ENCODE peak calls at places on chromosome 10, in six cellular contexts. O is A549, N is HepG2, W is upper lobe of left lung, J is K562, G is GM12878. K is an unnamed sample.

GRCh38 chr10:93542358-93542791 is 24.1 kb upstream of the FFAR4 start:
- ATAC-seq in J (no peak), G (no peak), N (peak), W (peak), O (peak), K (peak)

GRCh38 chr10:6612371-6612770 is 32.3 kb upstream of the PRKCQ start:
- ATAC-seq in J (no peak), N (no peak), W (no peak), G (no peak), O (no peak), K (no peak)

GRCh38 chr10:6518791-6519430 is 61.2 kb downstream of the PRKCQ start:
- ATAC-seq in J (no peak), W (no peak), G (peak), O (no peak), N (no peak), K (no peak)

GRCh38 chr10:110686941-110687340 is 42.8 kb downstream of the RBM20 start:
- ATAC-seq in W (no peak), J (no peak), O (no peak), G (no peak), N (no peak), K (no peak)

GRCh38 chr10:68406111-68406814 is 814 bp downstream of the RUFY2 start:
- ATAC-seq in W (peak), J (peak), O (peak), N (peak), G (peak), K (peak)

GRCh38 chr10:29921071-29921446 is 138.3 kb downstream of the JCAD start:
- ATAC-seq in W (no peak), J (no peak), G (no peak), O (no peak), N (no peak), K (no peak)

GRCh38 chr10:30637881-30638467 is 8.4 kb upstream of the LYZL2 start:
- ATAC-seq in J (peak), N (peak), G (no peak), O (peak), W (peak), K (no peak)

GRCh38 chr10:51397695-51398094 is 301.7 kb downstream of the CSTF2T start:
- ATAC-seq in N (no peak), O (no peak), G (no peak), J (no peak), W (peak), K (peak)

GRCh38 chr10:62456611-62457101 is 82.5 kb downstream of the ZNF365 start:
- ATAC-seq in O (no peak), N (no peak), J (no peak), W (peak), G (peak), K (no peak)

GRCh38 chr10:86225098-86225782 is 141.4 kb downstream of the GRID1 start:
- ATAC-seq in W (peak), J (peak), G (no peak), N (no peak), O (peak), K (no peak)

GRCh38 chr10:43931308-43931930 is 282.7 kb upstream of the ZNF32 start:
- ATAC-seq in G (no peak), J (no peak), N (no peak), W (no peak), O (peak), K (no peak)

GRCh38 chr10:66783296-66783695 is 142.5 kb upstream of the LRRTM3 start:
- ATAC-seq in O (no peak), J (no peak), G (no peak), W (no peak), N (no peak), K (no peak)

GRCh38 chr10:124560377-124560776 is 98.8 kb downstream of the LHPP start:
- ATAC-seq in G (no peak), N (no peak), O (no peak), W (peak), J (no peak), K (peak)

GRCh38 chr10:110680473-110681020 is 36.4 kb downstream of the RBM20 start:
- ATAC-seq in O (peak), N (no peak), J (no peak), W (peak), G (no peak), K (no peak)

GRCh38 chr10:123392182-123392930 is 238.2 kb downstream of the BUB3 start:
- ATAC-seq in O (no peak), N (no peak), J (no peak), W (no peak), G (peak), K (no peak)

GRCh38 chr10:119313645-119314044 is 106.3 kb downstream of the GRK5 start:
- ATAC-seq in O (no peak), J (peak), N (no peak), G (peak), W (no peak), K (no peak)

DNA sequence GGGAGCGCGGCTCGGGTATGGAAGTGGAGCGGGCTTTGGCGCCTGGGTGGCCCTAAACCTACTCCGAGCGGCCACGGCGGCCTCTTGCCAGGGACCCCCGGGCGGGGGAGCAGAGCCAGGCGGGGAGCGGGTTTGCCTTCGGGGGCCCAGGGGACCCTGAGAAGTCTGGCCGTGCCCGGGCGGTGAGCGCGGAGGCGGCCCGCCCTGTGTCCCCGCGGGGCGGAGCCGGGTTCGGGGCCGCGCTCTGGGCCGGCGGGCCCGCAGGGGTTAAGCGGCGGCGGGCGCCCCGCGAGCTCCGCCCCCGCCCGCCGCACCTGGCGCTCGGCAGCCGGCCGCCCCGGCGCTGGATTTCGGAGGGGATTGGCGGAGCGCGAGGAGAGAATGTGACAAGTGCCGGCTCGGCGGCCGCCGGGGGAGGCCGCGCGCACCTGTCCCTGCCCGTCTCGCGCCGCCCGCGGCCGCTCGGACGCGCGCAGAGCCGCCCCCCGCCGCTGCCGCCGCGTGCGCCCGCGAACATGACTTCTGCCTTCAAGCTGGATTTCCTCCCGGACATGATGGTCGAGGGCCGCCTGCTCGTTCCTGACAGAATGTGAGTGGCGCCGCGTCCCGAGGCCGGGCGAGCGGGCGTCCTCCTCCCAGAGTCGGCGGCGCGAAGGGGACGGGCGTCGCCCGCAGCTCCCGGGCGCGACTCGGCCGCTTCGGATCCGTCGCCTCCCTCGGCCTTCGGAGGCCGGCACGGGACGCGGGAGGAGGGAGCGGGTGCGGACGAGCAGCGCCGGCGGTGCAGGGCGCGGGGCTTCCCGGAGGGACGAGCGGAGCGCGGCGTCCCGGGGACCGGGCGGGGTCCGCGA is at the start of gene CELF2:
- ATAC-seq in O (peak), W (peak), J (peak), N (no peak), G (peak), K (peak)
- TF ChIP-seq POLR2A in O (no peak), W (no peak), J (no peak), N (no peak), G (peak), K (peak)

DNA sequence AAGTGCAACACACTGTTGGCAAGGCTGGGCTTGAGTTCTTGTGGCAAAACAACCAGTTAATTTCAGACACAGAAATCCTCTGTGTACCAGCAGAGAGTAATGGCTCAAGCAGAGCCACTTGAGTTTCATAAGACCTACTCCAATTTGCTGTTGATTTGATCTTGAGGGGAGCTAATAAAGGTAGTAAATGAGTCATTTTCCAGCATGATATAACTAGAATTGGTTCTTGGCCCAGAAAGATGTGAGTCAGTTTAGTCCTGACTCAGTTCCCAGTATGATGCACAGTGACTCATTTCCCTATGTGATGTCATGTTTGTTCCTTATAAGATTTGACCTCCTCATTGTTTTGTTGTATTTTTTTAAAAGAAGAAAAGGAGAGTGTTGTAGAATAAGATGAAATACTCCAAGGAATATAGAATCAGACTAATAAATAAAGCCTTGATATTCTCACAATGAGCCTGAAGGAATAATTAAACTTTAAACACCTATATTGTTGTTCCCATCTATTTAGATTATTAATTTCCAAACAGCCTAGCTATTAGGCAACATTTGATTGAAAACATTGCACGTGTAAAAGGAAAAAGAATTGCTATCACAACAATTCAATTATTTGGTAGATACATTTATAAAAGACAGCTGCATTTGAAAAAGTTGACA is 186.2 kb downstream of the REEP3 start:
- ATAC-seq in W (peak), N (no peak), G (peak), J (no peak), O (peak), K (peak)
- TF ChIP-seq EP300 in W (peak), N (no peak), G (peak), J (peak), O (peak), K (no peak)

GRCh38 chr10:115958043-115958442 is 315.0 kb downstream of the GFRA1 start:
- ATAC-seq in O (no peak), N (no peak), W (no peak), J (no peak), G (no peak), K (no peak)

GRCh38 chr10:115969591-115969990 is 303.4 kb downstream of the GFRA1 start:
- ATAC-seq in N (no peak), O (no peak), G (no peak), J (no peak), W (no peak), K (no peak)

GRCh38 chr10:115968236-115968635 is 304.8 kb downstream of the GFRA1 start:
- ATAC-seq in W (no peak), J (no peak), G (peak), O (no peak), N (no peak), K (no peak)

GRCh38 chr10:115964827-115965226 is 308.2 kb downstream of the GFRA1 start:
- ATAC-seq in W (no peak), J (no peak), N (no peak), G (no peak), O (no peak), K (no peak)

DNA sequence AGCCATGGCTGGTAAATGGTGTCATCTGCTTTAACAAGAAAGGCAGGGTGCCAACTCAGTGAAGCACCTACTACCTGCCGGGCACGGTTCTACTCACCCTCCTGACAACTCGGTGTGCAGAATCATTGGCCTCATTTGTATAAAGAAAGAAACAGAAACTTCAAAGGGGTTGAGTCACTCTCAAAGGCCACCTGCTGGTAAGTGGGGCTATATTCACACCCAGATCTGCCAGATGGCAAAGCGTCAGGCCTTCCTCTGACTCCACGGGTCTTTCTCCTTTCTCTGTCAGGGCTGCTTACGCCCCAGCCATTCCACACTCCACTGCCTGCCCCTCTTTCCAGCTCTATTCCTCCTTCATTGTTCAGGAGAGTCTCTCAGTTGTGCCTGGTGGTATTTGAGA is 309.2 kb downstream of the GFRA1 start:
- ATAC-seq in O (no peak), W (no peak), G (peak), N (peak), J (no peak), K (no peak)
- TF ChIP-seq CTCF in O (peak), W (no peak), G (no peak), N (no peak), J (no peak), K (no peak)

DNA sequence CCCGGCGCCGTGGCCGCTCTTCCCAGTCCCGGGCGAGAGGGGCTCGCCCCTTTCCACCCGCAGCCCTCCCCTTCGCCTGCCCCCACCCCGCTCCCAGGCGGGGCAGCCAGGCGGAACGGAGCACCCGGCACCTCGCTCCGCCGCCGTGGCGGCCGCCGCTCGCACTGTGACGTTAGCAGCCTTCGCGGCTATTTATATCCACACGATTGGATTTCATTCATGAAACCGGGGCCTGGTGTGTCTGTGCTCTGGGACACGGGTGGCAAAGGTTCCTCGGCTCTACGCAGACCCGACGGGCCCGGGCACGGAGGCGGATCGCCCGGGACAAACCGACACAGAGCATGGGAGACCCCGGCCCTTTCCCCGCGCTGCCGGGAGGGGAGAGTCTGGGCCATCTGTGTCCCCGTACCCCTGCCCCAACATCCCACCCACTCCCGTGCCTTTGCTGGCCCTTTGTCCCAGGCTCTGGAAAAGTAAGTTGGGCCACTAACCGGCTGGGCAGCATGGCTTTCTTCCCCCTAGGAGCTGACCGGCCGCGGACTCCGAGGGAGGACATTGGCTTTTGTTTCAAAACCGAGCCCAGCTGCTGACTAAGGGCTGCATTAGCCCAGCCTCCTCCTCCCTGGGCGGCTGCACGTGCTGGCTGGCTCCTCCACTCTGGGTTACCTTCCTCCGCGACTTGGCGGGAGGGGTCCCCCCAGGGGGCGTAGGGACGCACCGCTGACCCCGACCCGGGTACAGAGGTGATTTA is at the start of gene RHOBTB1:
- ATAC-seq in G (peak), W (peak), O (peak), N (peak), J (peak), K (peak)
- TF ChIP-seq POLR2A in G (no peak), W (peak), O (no peak), N (peak), J (peak), K (peak)